ENCODE peak calls at places on chromosome 22, in six cellular contexts. One of them, this sample, is unnamed.

GRCh38 chr22:38452373-38453064 is 2.5 kb downstream of the KCNJ4 start:
- DNase-seq in NCI-H460: no peak
- DNase-seq in Jurkat, Clone E6-1: no peak
- DNase-seq in amniotic stem cell: no peak
- DNase-seq in T47D: no peak
- DNase-seq in naive thymus-derived CD4-positive, alpha-beta T cell: no peak
- DNase-seq in this sample: no peak

GRCh38 chr22:24875862-24876506 is 70.0 kb downstream of the SGSM1 start:
- DNase-seq in amniotic stem cell: no peak
- DNase-seq in Jurkat, Clone E6-1: peak
- DNase-seq in naive thymus-derived CD4-positive, alpha-beta T cell: no peak
- DNase-seq in T47D: no peak
- DNase-seq in NCI-H460: peak
- DNase-seq in this sample: no peak

GRCh38 chr22:19064354-19065054 is 57.7 kb downstream of the DGCR2 start:
- DNase-seq in NCI-H460: no peak
- DNase-seq in Jurkat, Clone E6-1: no peak
- DNase-seq in T47D: no peak
- DNase-seq in naive thymus-derived CD4-positive, alpha-beta T cell: no peak
- DNase-seq in amniotic stem cell: no peak
- DNase-seq in this sample: no peak

GRCh38 chr22:36365020-36365411 is 22.8 kb downstream of the MYH9 start:
- DNase-seq in naive thymus-derived CD4-positive, alpha-beta T cell: peak
- DNase-seq in amniotic stem cell: peak
- DNase-seq in NCI-H460: peak
- DNase-seq in Jurkat, Clone E6-1: no peak
- DNase-seq in T47D: no peak
- DNase-seq in this sample: no peak

GRCh38 chr22:31492151-31492550 is 2.5 kb upstream of the EIF4ENIF1 start:
- DNase-seq in naive thymus-derived CD4-positive, alpha-beta T cell: no peak
- DNase-seq in amniotic stem cell: no peak
- DNase-seq in Jurkat, Clone E6-1: no peak
- DNase-seq in NCI-H460: no peak
- DNase-seq in T47D: no peak
- DNase-seq in this sample: no peak

GRCh38 chr22:47194476-47195155 is 432.2 kb downstream of the TBC1D22A start:
- DNase-seq in naive thymus-derived CD4-positive, alpha-beta T cell: no peak
- DNase-seq in amniotic stem cell: no peak
- DNase-seq in NCI-H460: no peak
- DNase-seq in Jurkat, Clone E6-1: no peak
- DNase-seq in T47D: no peak
- DNase-seq in this sample: no peak

GRCh38 chr22:39308614-39309363 is 10.6 kb downstream of the RPL3 start:
- DNase-seq in naive thymus-derived CD4-positive, alpha-beta T cell: no peak
- DNase-seq in amniotic stem cell: peak
- DNase-seq in T47D: no peak
- DNase-seq in NCI-H460: peak
- DNase-seq in Jurkat, Clone E6-1: no peak
- DNase-seq in this sample: no peak

GRCh38 chr22:20952544-20953341 is 14.3 kb upstream of the AIFM3 start:
- DNase-seq in Jurkat, Clone E6-1: no peak
- DNase-seq in amniotic stem cell: no peak
- DNase-seq in T47D: no peak
- DNase-seq in NCI-H460: no peak
- DNase-seq in naive thymus-derived CD4-positive, alpha-beta T cell: no peak
- DNase-seq in this sample: no peak

GRCh38 chr22:23395476-23396361 is 184.4 kb downstream of the IGLL1 start:
- DNase-seq in amniotic stem cell: no peak
- DNase-seq in Jurkat, Clone E6-1: no peak
- DNase-seq in T47D: no peak
- DNase-seq in naive thymus-derived CD4-positive, alpha-beta T cell: no peak
- DNase-seq in NCI-H460: no peak
- DNase-seq in this sample: no peak

GRCh38 chr22:35212020-35212419 is 45.3 kb upstream of the HMGXB4 start:
- DNase-seq in amniotic stem cell: no peak
- DNase-seq in Jurkat, Clone E6-1: no peak
- DNase-seq in NCI-H460: no peak
- DNase-seq in naive thymus-derived CD4-positive, alpha-beta T cell: no peak
- DNase-seq in T47D: no peak
- DNase-seq in this sample: no peak

GRCh38 chr22:41092847-41093371 is 517 bp downstream of the EP300 start:
- DNase-seq in NCI-H460: peak
- DNase-seq in amniotic stem cell: no peak
- DNase-seq in Jurkat, Clone E6-1: no peak
- DNase-seq in T47D: no peak
- DNase-seq in naive thymus-derived CD4-positive, alpha-beta T cell: peak
- DNase-seq in this sample: peak

This sample was measured in DMS79 treated with DMSO at 0.1 percent for 48 hours.